ENCODE peak calls at places on chromosomes 5 and 9, in nine cellular contexts. One of them, this sample, is unnamed.

GRCh38 chr9:74742792-74743389 is 144.8 kb downstream of the TRPM6 start:
- DNase-seq in IMR-90: peak
- DNase-seq in frontal cortex: no peak
- DNase-seq in left lung: no peak
- DNase-seq in mesothelial cell of epicardium: no peak
- DNase-seq in thoracic aorta: no peak
- DNase-seq in AG04449: no peak
- DNase-seq in hippocampal formation: no peak
- DNase-seq in activated T-helper 1 cell treated with anti-CD3 and anti-CD28 coated beads, Interleukin-2, amount 50 U/mL, for 16 hours: no peak
- DNase-seq in this sample: no peak

GRCh38 chr9:69532359-69532758 is 139.8 kb downstream of the APBA1 start:
- DNase-seq in IMR-90: peak
- DNase-seq in frontal cortex: no peak
- DNase-seq in left lung: no peak
- DNase-seq in mesothelial cell of epicardium: no peak
- DNase-seq in thoracic aorta: no peak
- DNase-seq in AG04449: no peak
- DNase-seq in hippocampal formation: no peak
- DNase-seq in activated T-helper 1 cell treated with anti-CD3 and anti-CD28 coated beads, Interleukin-2, amount 50 U/mL, for 16 hours: no peak
- DNase-seq in this sample: no peak

GRCh38 chr5:119287547-119288073 is 68.2 kb upstream of the TNFAIP8 start:
- DNase-seq in IMR-90: peak
- DNase-seq in frontal cortex: no peak
- DNase-seq in left lung: no peak
- DNase-seq in mesothelial cell of epicardium: no peak
- DNase-seq in thoracic aorta: no peak
- DNase-seq in AG04449: no peak
- DNase-seq in hippocampal formation: no peak
- DNase-seq in activated T-helper 1 cell treated with anti-CD3 and anti-CD28 coated beads, Interleukin-2, amount 50 U/mL, for 16 hours: no peak
- DNase-seq in this sample: no peak

GRCh38 chr5:123976393-123977029 is 464.5 kb downstream of the CSNK1G3 start:
- DNase-seq in IMR-90: no peak
- DNase-seq in frontal cortex: no peak
- DNase-seq in left lung: no peak
- DNase-seq in mesothelial cell of epicardium: no peak
- DNase-seq in thoracic aorta: no peak
- DNase-seq in AG04449: no peak
- DNase-seq in hippocampal formation: no peak
- DNase-seq in activated T-helper 1 cell treated with anti-CD3 and anti-CD28 coated beads, Interleukin-2, amount 50 U/mL, for 16 hours: no peak
- DNase-seq in this sample: no peak

GRCh38 chr5:79236970-79237734 is 1.2 kb downstream of the JMY start:
- DNase-seq in IMR-90: peak
- DNase-seq in frontal cortex: peak
- DNase-seq in left lung: peak
- DNase-seq in mesothelial cell of epicardium: peak
- DNase-seq in thoracic aorta: no peak
- DNase-seq in AG04449: no peak
- DNase-seq in hippocampal formation: peak
- DNase-seq in activated T-helper 1 cell treated with anti-CD3 and anti-CD28 coated beads, Interleukin-2, amount 50 U/mL, for 16 hours: no peak
- DNase-seq in this sample: no peak

GRCh38 chr5:115170128-115170923 is 618 bp upstream of the TRIM36 start:
- DNase-seq in IMR-90: peak
- DNase-seq in frontal cortex: no peak
- DNase-seq in left lung: no peak
- DNase-seq in mesothelial cell of epicardium: no peak
- DNase-seq in thoracic aorta: no peak
- DNase-seq in AG04449: no peak
- DNase-seq in hippocampal formation: peak
- DNase-seq in activated T-helper 1 cell treated with anti-CD3 and anti-CD28 coated beads, Interleukin-2, amount 50 U/mL, for 16 hours: no peak
- DNase-seq in this sample: no peak

GRCh38 chr9:108476574-108476973 is 379.2 kb downstream of the ACTL7B start:
- DNase-seq in IMR-90: peak
- DNase-seq in frontal cortex: no peak
- DNase-seq in left lung: no peak
- DNase-seq in mesothelial cell of epicardium: no peak
- DNase-seq in thoracic aorta: no peak
- DNase-seq in AG04449: no peak
- DNase-seq in hippocampal formation: no peak
- DNase-seq in activated T-helper 1 cell treated with anti-CD3 and anti-CD28 coated beads, Interleukin-2, amount 50 U/mL, for 16 hours: no peak
- DNase-seq in this sample: no peak

GRCh38 chr9:127365461-127365860 is 31.5 kb upstream of the SLC2A8 start:
- DNase-seq in IMR-90: no peak
- DNase-seq in frontal cortex: no peak
- DNase-seq in left lung: no peak
- DNase-seq in mesothelial cell of epicardium: no peak
- DNase-seq in thoracic aorta: no peak
- DNase-seq in AG04449: no peak
- DNase-seq in hippocampal formation: no peak
- DNase-seq in activated T-helper 1 cell treated with anti-CD3 and anti-CD28 coated beads, Interleukin-2, amount 50 U/mL, for 16 hours: no peak
- DNase-seq in this sample: no peak

GRCh38 chr5:132779961-132780360 is 2.9 kb upstream of the SEPTIN8 start:
- DNase-seq in IMR-90: no peak
- DNase-seq in frontal cortex: no peak
- DNase-seq in left lung: no peak
- DNase-seq in mesothelial cell of epicardium: no peak
- DNase-seq in thoracic aorta: no peak
- DNase-seq in AG04449: no peak
- DNase-seq in hippocampal formation: peak
- DNase-seq in activated T-helper 1 cell treated with anti-CD3 and anti-CD28 coated beads, Interleukin-2, amount 50 U/mL, for 16 hours: no peak
- DNase-seq in this sample: no peak

GRCh38 chr5:67154518-67155206 is 41.9 kb downstream of the CD180 start:
- DNase-seq in IMR-90: no peak
- DNase-seq in frontal cortex: no peak
- DNase-seq in left lung: no peak
- DNase-seq in mesothelial cell of epicardium: no peak
- DNase-seq in thoracic aorta: no peak
- DNase-seq in AG04449: no peak
- DNase-seq in hippocampal formation: no peak
- DNase-seq in activated T-helper 1 cell treated with anti-CD3 and anti-CD28 coated beads, Interleukin-2, amount 50 U/mL, for 16 hours: no peak
- DNase-seq in this sample: no peak

GRCh38 chr5:81234801-81235200 is 1.7 kb downstream of the CKMT2 start:
- DNase-seq in IMR-90: no peak
- DNase-seq in frontal cortex: no peak
- DNase-seq in left lung: no peak
- DNase-seq in mesothelial cell of epicardium: no peak
- DNase-seq in thoracic aorta: no peak
- DNase-seq in AG04449: no peak
- DNase-seq in hippocampal formation: no peak
- DNase-seq in activated T-helper 1 cell treated with anti-CD3 and anti-CD28 coated beads, Interleukin-2, amount 50 U/mL, for 16 hours: no peak
- DNase-seq in this sample: no peak